ENCODE peak calls at places on chromosomes 11 and 22, in six cellular contexts. S is mucosa of descending colon, P is uterus, F is keratinocyte, I is psoas muscle, R is fibroblast of lung. K is an unnamed sample. For H3K36me3, the result is how much of the 10 kb centered on the place peaks cover.

GRCh38 chr11:28690746-28691145 is 582.6 kb downstream of the METTL15 start:
- DNase-seq in S (no peak), I (no peak), P (no peak), F (no peak), R (peak), K (no peak)

GRCh38 chr11:58286249-58286648 is 18.2 kb upstream of the OR10W1 start:
- DNase-seq in P (no peak), I (no peak), F (no peak), R (peak), S (no peak), K (peak)

GRCh38 chr11:70819022-70819421 is 420.7 kb downstream of the CTTN start:
- DNase-seq in R (no peak), I (no peak), F (no peak), S (no peak), P (no peak), K (no peak)

GRCh38 chr22:29031236-29031982 is 30.2 kb downstream of the C22orf31 start:
- DNase-seq in P (peak), S (no peak), R (peak), I (peak), F (no peak), K (peak)

GRCh38 chr11:44015624-44016007 is 32.2 kb upstream of the ACCSL start:
- DNase-seq in F (no peak), P (no peak), I (no peak), R (no peak), S (no peak), K (no peak)

GRCh38 chr11:779120-779954 is 2.0 kb upstream of the GATD1 start:
- DNase-seq in R (no peak), I (no peak), F (no peak), S (no peak), P (no peak), K (no peak)

GRCh38 chr11:5204787-5205186 is 4.3 kb upstream of the OR51V1 start:
- DNase-seq in R (peak), F (no peak), S (no peak), I (no peak), P (no peak), K (no peak)

GRCh38 chr11:2276999-2277328 is 6.6 kb upstream of the ASCL2 start:
- DNase-seq in F (no peak), S (no peak), R (no peak), I (no peak), P (no peak), K (peak)

DNA sequence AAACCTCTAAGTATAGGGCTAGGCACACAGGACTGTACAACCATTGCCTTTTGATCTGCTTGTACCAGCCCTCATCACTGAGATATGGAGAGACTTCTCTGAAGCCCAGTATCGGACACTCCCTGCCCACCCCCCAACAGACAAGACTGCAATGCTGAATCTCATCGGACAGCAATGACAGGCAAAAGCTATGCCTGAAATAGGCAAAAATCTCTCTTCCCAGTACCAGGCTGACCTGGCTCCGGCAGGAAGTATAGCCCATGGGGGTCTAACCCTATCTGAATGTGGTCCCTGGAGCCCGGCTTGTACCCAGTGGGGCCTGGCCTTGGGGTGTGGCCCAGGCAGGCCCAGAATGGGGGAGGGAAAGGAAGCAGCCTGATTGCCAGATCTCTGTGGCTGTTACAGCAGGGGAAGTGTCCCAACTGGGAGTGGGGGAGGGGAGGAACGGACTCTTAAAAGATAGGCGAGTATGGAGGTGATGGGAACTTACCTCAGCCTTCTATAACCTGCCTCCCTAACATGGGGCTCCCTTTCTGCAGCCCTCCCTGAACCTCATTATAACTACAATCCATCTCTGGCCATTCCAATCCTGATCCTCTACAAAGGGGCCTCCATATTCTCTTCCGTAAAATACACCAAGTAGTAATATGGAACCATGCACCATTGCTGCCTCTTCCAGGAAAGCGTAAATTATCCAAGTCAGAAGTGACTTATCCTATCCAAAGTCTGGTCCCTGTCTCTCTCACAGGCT is 6.2 kb downstream of the RHOG start:
- DNase-seq in F (no peak), R (no peak), I (peak), P (no peak), S (peak), K (peak)
- H3K36me3 ChIP-seq in F (under half), R (under half), I (under half), P (under half), S (under half), K (under half)

DNA sequence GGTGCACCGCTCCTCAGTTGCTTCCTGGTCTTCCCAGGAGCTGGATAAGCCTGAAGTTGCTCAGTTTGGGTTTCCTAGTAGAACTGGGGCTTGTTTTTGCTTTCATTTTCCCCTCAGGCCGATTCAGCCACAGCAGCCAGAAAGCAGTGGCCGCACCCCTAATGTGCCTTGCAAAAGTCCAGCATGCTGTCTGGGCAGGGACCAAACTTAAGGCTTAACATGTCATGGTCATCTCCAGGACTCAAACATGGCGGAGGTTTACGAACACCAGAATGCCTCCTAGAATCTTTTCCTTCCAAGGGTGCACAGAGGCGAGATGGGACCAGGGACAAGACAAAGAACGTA is 2.5 kb downstream of the GNG3 start:
- DNase-seq in P (no peak), F (no peak), R (peak), I (peak), S (no peak), K (peak)
- H3K4me3 ChIP-seq in P (peak), F (peak), R (peak), I (peak), S (no peak), K (peak)

GRCh38 chr11:77039491-77040400 is 5.5 kb downstream of the B3GNT6 start:
- DNase-seq in F (no peak), P (no peak), R (peak), I (peak), S (peak), K (peak)
- TF ChIP-seq CTCF in F (peak), P (peak), R (peak), I (peak), S (peak), K (peak)

GRCh38 chr11:61812736-61813411 is 3.9 kb downstream of the FADS1 start:
- DNase-seq in P (no peak), I (no peak), S (no peak), F (no peak), R (no peak), K (no peak)
- H3K36me3 ChIP-seq in P (under half), I (under half), S (under half), F (under half), R (under half), K (under half)

GRCh38 chr22:44382461-44383038 is 69.8 kb upstream of the SHISAL1 start:
- DNase-seq in R (no peak), F (no peak), S (no peak), P (no peak), I (peak), K (no peak)
- H3K4me3 ChIP-seq in R (no peak), F (no peak), S (no peak), P (no peak), I (no peak), K (no peak)

DNA sequence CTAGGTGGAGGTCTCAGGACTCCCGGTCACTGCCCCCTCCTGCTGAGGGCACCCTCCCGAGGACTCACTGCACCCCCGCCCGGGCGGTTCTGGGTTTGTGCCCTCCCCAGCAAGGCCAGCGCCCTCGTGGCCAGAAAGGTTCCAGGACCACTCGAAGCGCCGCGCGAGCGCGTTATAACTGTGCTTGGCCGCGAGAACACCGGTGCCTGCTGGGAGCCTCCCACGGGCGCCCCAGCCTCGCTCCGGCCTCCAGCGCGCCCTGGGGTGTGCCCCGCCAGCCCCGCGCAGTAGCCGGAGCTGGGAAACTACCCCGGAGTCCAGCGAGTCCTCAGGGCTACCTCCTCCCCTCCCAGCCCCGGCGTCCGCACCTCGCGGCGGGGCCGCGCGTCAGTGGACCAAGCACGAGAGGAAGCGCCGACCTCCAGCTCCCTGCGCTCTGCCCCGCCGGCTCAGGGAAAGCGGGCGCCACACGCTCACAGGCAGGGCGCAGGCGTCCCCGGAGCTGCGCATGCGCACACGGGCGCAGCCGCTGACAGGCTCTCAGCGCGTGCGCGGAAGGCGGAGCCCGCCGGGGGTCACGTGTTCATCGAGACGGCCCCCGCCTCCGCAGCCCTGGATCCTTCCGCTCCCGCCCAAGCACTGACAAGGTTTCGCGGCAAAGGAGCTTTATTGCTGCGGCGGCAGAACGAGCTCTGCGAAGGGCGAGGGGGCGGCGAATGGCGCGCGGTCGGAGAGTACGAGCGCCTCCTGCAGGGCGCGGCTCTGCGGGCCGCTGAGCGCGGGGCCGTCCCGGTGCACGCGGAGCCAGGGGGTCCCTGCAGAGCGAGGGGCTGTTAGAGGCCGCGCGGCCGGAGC is at the start of gene SCO2:
- DNase-seq in P (peak), F (peak), R (peak), S (peak), I (peak), K (peak)
- TF ChIP-seq CTCF in P (peak), F (peak), R (no peak), S (peak), I (peak), K (peak)

GRCh38 chr11:61837411-61838005 is 9.4 kb downstream of the FADS2 start:
- DNase-seq in S (no peak), R (no peak), F (no peak), P (no peak), I (no peak), K (no peak)
- H3K36me3 ChIP-seq in S (under half), R (under half), F (under half), P (under half), I (under half), K (under half)

GRCh38 chr11:114178656-114179055 is 117.5 kb upstream of the NNMT start:
- DNase-seq in P (no peak), F (no peak), S (peak), R (no peak), I (no peak), K (no peak)
- H3K4me3 ChIP-seq in P (no peak), F (no peak), S (no peak), R (no peak), I (peak), K (no peak)

GRCh38 chr22:35739076-35739475 is 21.4 kb downstream of the APOL5 start:
- DNase-seq in F (no peak), I (no peak), P (no peak), S (no peak), R (no peak), K (no peak)

GRCh38 chr22:35740616-35741015 is 22.9 kb downstream of the APOL5 start:
- DNase-seq in S (no peak), I (no peak), P (no peak), R (no peak), F (no peak), K (no peak)

GRCh38 chr22:35742342-35743100 is 24.8 kb downstream of the APOL5 start:
- DNase-seq in R (peak), P (no peak), I (no peak), S (no peak), F (no peak), K (no peak)

GRCh38 chr22:35736701-35737100 is 19.0 kb downstream of the APOL5 start:
- DNase-seq in I (no peak), R (no peak), S (no peak), P (no peak), F (no peak), K (no peak)

DNA sequence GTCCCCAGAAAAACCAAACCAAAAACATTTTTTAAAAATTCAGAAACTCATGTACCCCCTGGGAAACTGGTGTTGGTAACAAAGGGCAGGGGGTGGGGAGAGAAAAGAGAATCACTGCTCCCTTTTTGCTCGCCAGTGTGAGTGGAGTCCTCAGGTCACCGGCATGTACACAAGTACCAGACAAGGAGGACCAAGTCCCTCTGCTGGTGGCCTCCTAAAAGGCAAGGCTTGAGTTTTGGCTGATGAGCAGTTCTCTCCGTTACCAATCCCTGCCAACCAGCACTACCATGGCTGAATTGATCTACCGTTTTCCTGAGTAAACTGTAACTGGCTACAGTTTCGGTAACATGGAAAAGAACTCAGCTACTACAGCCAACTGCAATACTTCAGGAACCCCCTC is 22.0 kb downstream of the APOL5 start:
- DNase-seq in P (no peak), S (no peak), I (no peak), R (no peak), F (no peak), K (no peak)
- TF ChIP-seq CTCF in P (no peak), S (no peak), I (peak), R (no peak), F (peak), K (no peak)